ENCODE peak calls at places on chromosome 2, in eight cellular contexts. H, F, E, Z, G, B, N and J are unnamed samples.
A peak's percentile ranks its signal among the peaks of the same experiment; 100 is the strongest.

GRCh38 chr2:53767405-53768232 is at the start of gene CHAC2:
- DNase-seq in G (peak; percentile 88), E (peak; percentile 84), H (peak; percentile 94), F (peak; percentile 89), N (peak; percentile 87), B (peak; percentile 89), Z (peak; percentile 78), J (peak; percentile 79)

GRCh38 chr2:101307503-101307902 is 998 bp downstream of the RNF149 start:
- DNase-seq in E (peak; percentile 41), F (no peak), H (no peak), N (no peak), B (no peak), Z (no peak), G (peak; percentile 8), J (peak; percentile 8)

GRCh38 chr2:217510790-217511291 is 492.0 kb downstream of the TNS1 start:
- DNase-seq in B (peak; percentile 78), G (peak; percentile 85), N (peak; percentile 67), F (peak; percentile 64), E (peak; percentile 91), Z (peak; percentile 78), H (no peak), J (peak; percentile 92)

GRCh38 chr2:146701183-146701582 is 1143.6 kb upstream of the ACVR2A start:
- DNase-seq in N (no peak), E (peak; percentile 32), F (no peak), Z (no peak), G (no peak), H (no peak), B (no peak), J (peak; percentile 7)

GRCh38 chr2:40642261-40642660 is 190.4 kb upstream of the SLC8A1 start:
- DNase-seq in E (no peak), H (no peak), N (no peak), Z (no peak), B (no peak), G (no peak), F (no peak), J (no peak)

GRCh38 chr2:37506407-37507068 is 162.1 kb downstream of the QPCT start:
- DNase-seq in F (no peak), Z (peak; percentile 30), H (no peak), N (no peak), B (peak; percentile 47), E (no peak), G (peak; percentile 12), J (peak; percentile 7)

GRCh38 chr2:174180165-174180724 is 68.1 kb downstream of the OLA1 start:
- DNase-seq in H (no peak), B (peak; percentile 43), Z (no peak), F (no peak), G (no peak), E (peak; percentile 13), N (no peak), J (no peak)

GRCh38 chr2:45606801-45607200 is 4.3 kb downstream of the SRBD1 start:
- DNase-seq in E (no peak), Z (no peak), F (no peak), N (no peak), H (no peak), G (no peak), B (no peak), J (no peak)

GRCh38 chr2:214881647-214882205 is 72.2 kb upstream of the BARD1 start:
- DNase-seq in E (peak; percentile 10), B (no peak), Z (no peak), H (no peak), F (no peak), G (peak; percentile 38), N (no peak), J (peak; percentile 29)

GRCh38 chr2:141439524-141439923 is 691.3 kb downstream of the LRP1B start:
- DNase-seq in G (peak; percentile 27), H (no peak), E (no peak), F (no peak), Z (no peak), N (no peak), B (no peak), J (no peak)

GRCh38 chr2:231200805-231201474 is 2.5 kb downstream of the ARMC9 start:
- DNase-seq in H (no peak), Z (no peak), B (no peak), E (no peak), G (peak; percentile 74), F (no peak), N (no peak), J (peak; percentile 39)

GRCh38 chr2:149192425-149192824 is 138.0 kb upstream of the LYPD6 start:
- DNase-seq in H (no peak), B (no peak), E (no peak), N (no peak), Z (no peak), F (no peak), G (no peak), J (no peak)

GRCh38 chr2:43745457-43745856 is 28.4 kb upstream of the DYNC2LI1 start:
- DNase-seq in H (no peak), N (no peak), E (peak; percentile 62), F (no peak), Z (no peak), G (peak; percentile 67), B (no peak), J (peak; percentile 58)

GRCh38 chr2:128613876-128614275 is 295.2 kb upstream of the HS6ST1 start:
- DNase-seq in N (no peak), B (no peak), F (no peak), E (no peak), H (peak; percentile 4), Z (no peak), G (no peak), J (no peak)

GRCh38 chr2:232632229-232632903 is 1.0 kb upstream of the EFHD1 start:
- DNase-seq in B (no peak), G (no peak), F (no peak), H (peak; percentile 64), Z (peak; percentile 29), N (no peak), E (peak; percentile 28), J (no peak)
- H3K4me3 ChIP-seq in B (peak overlapping the region; percentile 49), G (peak overlapping the region; percentile 52), F (peak overlapping the region; percentile 66), H (peak overlapping the region; percentile 72), Z (peak overlapping the region; percentile 76), N (peak overlapping the region; percentile 67), E (peak overlapping the region; percentile 57), J (no peak overlapping the region)

DNA sequence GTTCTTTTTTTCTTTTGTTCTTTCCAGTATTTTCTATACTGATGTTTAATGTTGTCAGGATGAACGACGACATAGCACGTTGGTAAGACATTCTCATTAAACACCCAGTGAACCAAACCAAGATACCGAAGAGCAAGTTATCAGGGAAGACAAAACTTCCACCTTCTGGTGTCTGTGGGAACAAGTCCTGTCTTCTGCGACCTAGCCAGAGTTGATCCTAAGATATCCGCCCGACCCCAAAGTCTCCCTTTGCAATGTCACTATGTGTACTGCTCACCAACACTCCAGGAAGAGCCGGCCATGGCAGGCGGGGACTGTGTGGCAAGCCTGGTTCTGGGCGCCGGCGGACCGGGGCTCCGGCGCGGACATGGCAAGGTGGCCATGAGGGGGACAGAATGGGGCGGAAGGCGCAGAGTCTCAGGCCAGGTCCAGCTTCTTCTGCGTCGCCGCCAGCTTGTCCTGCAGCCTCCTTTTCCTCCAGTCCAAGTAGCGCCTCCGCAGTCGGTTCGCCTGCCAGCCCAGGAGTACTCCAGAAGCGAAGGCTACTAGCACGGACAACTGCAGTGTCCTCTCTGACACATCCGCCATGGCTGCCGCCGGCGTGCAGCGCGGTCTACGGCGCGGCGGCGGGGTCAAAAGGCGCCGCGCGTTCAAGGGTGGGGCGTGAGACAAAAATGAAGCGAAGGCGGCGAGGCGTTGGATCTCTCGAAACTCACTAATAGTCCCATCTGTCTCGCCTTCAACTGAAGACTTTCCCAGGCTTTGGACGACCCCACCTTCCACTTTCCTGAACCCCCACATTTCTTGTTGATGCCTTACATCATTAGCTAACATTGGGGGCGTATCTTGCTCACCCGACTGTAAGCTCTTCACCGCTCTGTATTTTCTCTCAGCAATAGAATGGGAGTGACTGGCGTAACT is at the start of gene MTLN:
- DNase-seq in Z (peak; percentile 37), B (peak; percentile 83), N (peak; percentile 68), H (peak; percentile 86), E (peak; percentile 81), F (peak; percentile 76), G (peak; percentile 79), J (peak; percentile 69)
- TF ChIP-seq CTCF in Z (no peak), B (no peak), N (no peak), H (no peak), E (no peak), F (no peak), G (no peak), J (no peak)

DNA sequence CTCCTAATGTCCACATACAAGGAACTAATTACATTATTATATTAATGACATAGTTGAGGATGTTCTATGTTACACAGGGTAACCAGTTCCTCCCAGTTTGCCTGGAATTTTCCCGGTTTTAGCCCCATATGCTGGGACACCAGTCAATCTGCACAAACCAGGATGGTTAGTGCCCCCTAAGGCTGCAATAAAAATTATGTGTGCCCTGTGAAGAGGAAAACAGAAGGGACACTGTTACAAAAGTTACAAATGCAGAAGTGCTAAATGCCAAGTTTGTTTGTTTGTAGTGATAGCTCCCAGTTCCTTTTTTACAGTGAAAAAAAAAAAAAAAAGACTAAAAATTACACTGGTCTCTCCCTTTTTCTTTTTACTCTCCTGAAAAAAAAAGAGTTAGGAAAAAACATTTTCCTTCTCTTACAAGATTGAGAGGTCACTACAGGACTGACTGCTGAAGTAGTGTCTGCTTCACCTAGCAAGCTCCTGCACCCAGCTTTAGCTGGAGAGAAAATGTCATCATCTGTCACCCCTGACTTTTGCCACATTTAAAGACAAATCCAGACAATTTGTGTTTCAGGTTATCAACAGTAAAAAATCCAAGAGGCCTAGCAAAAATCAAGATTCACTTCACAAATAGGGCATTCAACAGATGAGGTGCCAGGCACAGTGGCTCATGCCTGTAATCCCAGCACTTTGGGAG is 3.2 kb downstream of the ANKRD44 start:
- DNase-seq in B (peak; percentile 45), H (no peak), Z (no peak), G (no peak), F (no peak), N (no peak), E (no peak), J (no peak)
- H3K4me3 ChIP-seq in B (no peak overlapping the region), H (no peak overlapping the region), Z (no peak overlapping the region), G (no peak overlapping the region), F (peak overlapping the region; percentile 86), N (no peak overlapping the region), E (no peak overlapping the region), J (no peak overlapping the region)

GRCh38 chr2:134181219-134181618 is 72.7 kb upstream of the MGAT5 start:
- DNase-seq in N (no peak), F (peak; percentile 97), H (no peak), Z (no peak), E (no peak), B (no peak), G (no peak), J (no peak)
- TF ChIP-seq CTCF in N (no peak), F (peak; percentile 26), H (no peak), Z (no peak), E (no peak), B (no peak), G (no peak), J (no peak)

DNA sequence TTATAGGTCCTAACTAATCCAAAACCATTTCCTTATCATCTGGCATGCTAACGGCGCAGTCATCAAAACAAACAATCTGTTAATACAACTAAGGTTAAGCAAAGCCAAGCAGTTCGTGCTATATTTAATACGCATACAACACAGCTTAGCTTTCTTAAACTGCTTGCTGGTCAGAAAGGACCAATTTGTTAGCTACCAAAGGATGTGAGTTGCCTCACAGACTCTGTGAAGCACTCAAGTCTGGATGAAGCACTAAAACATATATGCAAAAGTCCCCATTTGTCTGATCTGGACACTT is 66.9 kb downstream of the ZEB2 start:
- DNase-seq in E (peak; percentile 64), F (no peak), Z (no peak), B (no peak), N (no peak), G (peak; percentile 58), H (no peak), J (peak; percentile 49)
- H3K4me3 ChIP-seq in E (peak overlapping the region; percentile 28), F (no peak overlapping the region), Z (no peak overlapping the region), B (peak overlapping the region; percentile 41), N (no peak overlapping the region), G (no peak overlapping the region), H (peak overlapping the region; percentile 49), J (peak overlapping the region; percentile 37)